ENCODE peak calls at places on chromosome 9, in four cellular contexts. Z is astrocyte, J is endodermal cell, V is brain microvascular endothelial cell. D is an unnamed sample.

GRCh38 chr9:72315510-72316287 is 49.3 kb downstream of the ZFAND5 start:
- DNase-seq in Z (peak; percentile 56), J (peak; percentile 82), V (no peak), D (peak; percentile 49)

GRCh38 chr9:78288214-78288892 is 8.6 kb upstream of the PSAT1 start:
- DNase-seq in Z (no peak), J (peak; percentile 41), V (no peak), D (no peak)

GRCh38 chr9:75909776-75910175 is 19.3 kb downstream of the PCSK5 start:
- DNase-seq in Z (peak; percentile 4), J (no peak), V (no peak), D (no peak)

GRCh38 chr9:4228606-4229005 is 71.3 kb downstream of the GLIS3 start:
- DNase-seq in Z (no peak), J (no peak), V (peak; percentile 60), D (no peak)

GRCh38 chr9:76996700-76997099 is 22.8 kb upstream of the FOXB2 start:
- DNase-seq in Z (no peak), J (peak; percentile 90), V (peak; percentile 28), D (no peak)

GRCh38 chr9:97373311-97373710 is 38.6 kb upstream of the TDRD7 start:
- DNase-seq in Z (no peak), J (no peak), V (no peak), D (no peak)

GRCh38 chr9:137461663-137462395 is 2.7 kb upstream of the NSMF start:
- DNase-seq in Z (no peak), J (peak; percentile 97), V (no peak), D (no peak)

GRCh38 chr9:23686257-23686656 is 139.8 kb downstream of the ELAVL2 start:
- DNase-seq in Z (peak; percentile 87), J (peak; percentile 54), V (no peak), D (no peak)

GRCh38 chr9:110187126-110187525 is 20.8 kb downstream of the C9orf152 start:
- DNase-seq in Z (no peak), J (no peak), V (no peak), D (no peak)

GRCh38 chr9:131954299-131954698 is 125.4 kb downstream of the MED27 start:
- DNase-seq in Z (no peak), J (peak; percentile 69), V (no peak), D (no peak)

GRCh38 chr9:98538626-98539031 is 170.1 kb downstream of the GABBR2 start:
- DNase-seq in Z (peak; percentile 65), J (no peak), V (no peak), D (no peak)

GRCh38 chr9:137128158-137129088 is 10.5 kb upstream of the GRIN1 start:
- DNase-seq in Z (no peak), J (peak; percentile 30), V (no peak), D (no peak)

GRCh38 chr9:77014597-77015263 is 4.7 kb upstream of the FOXB2 start:
- DNase-seq in Z (no peak), J (peak; percentile 81), V (no peak), D (no peak)

GRCh38 chr9:90021216-90021906 is 416.5 kb downstream of the GADD45G start:
- DNase-seq in Z (no peak), J (no peak), V (no peak), D (no peak)

GRCh38 chr9:4147476-4148214 is 152.2 kb downstream of the GLIS3 start:
- DNase-seq in Z (no peak), J (peak; percentile 57), V (no peak), D (no peak)

GRCh38 chr9:121637441-121638222 is 13.8 kb upstream of the DAB2IP start:
- DNase-seq in Z (no peak), J (no peak), V (no peak), D (no peak)

GRCh38 chr9:133937120-133937519 is 55.0 kb downstream of the VAV2 start:
- DNase-seq in Z (peak; percentile 45), J (no peak), V (no peak), D (no peak)

GRCh38 chr9:106400170-106400569 is 462.8 kb upstream of the ZNF462 start:
- DNase-seq in Z (no peak), J (no peak), V (no peak), D (no peak)

GRCh38 chr9:129887210-129888084 is 52.2 kb downstream of the USP20 start:
- DNase-seq in Z (peak; percentile 74), J (peak; percentile 53), V (peak; percentile 73), D (no peak)

GRCh38 chr9:131738838-131739191 is 1.1 kb downstream of the RAPGEF1 start:
- DNase-seq in Z (no peak), J (no peak), V (no peak), D (no peak)

GRCh38 chr9:37984672-37985611 is 81.0 kb upstream of the SLC25A51 start:
- DNase-seq in Z (peak; percentile 82), J (no peak), V (peak; percentile 77), D (peak; percentile 27)

GRCh38 chr9:74496819-74497749 is at the start of gene RORB:
- DNase-seq in Z (peak; percentile 72), J (peak; percentile 93), V (no peak), D (no peak)

GRCh38 chr9:6479959-6480358 is 67.0 kb downstream of the UHRF2 start:
- DNase-seq in Z (no peak), J (no peak), V (no peak), D (no peak)

GRCh38 chr9:99076483-99077171 is 28.3 kb upstream of the TGFBR1 start:
- DNase-seq in Z (no peak), J (no peak), V (no peak), D (no peak)

GRCh38 chr9:98128316-98128715 is 9.3 kb upstream of the TRIM14 start:
- DNase-seq in Z (no peak), J (no peak), V (no peak), D (no peak)

GRCh38 chr9:84667571-84668203 is 1.8 kb upstream of the NTRK2 start:
- DNase-seq in Z (peak; percentile 37), J (peak; percentile 65), V (peak; percentile 57), D (no peak)

GRCh38 chr9:38118862-38119435 is 49.9 kb upstream of the SHB start:
- DNase-seq in Z (no peak), J (no peak), V (no peak), D (no peak)

GRCh38 chr9:20599195-20599594 is 23.1 kb downstream of the MLLT3 start:
- DNase-seq in Z (peak; percentile 32), J (no peak), V (no peak), D (peak; percentile 44)

GRCh38 chr9:110996436-110997224 is 41.6 kb downstream of the LPAR1 start:
- DNase-seq in Z (peak; percentile 72), J (no peak), V (no peak), D (no peak)

GRCh38 chr9:135985889-135986288 is 24.7 kb upstream of the UBAC1 start:
- DNase-seq in Z (no peak), J (no peak), V (no peak), D (no peak)
- H3K27me3 ChIP-seq in Z (peaks cover 12% of the 10 kb centered on the region), J (no peaks in the 10 kb centered on the region), V (peaks cover 4% of the 10 kb centered on the region), D (peaks cover 10% of the 10 kb centered on the region)

DNA sequence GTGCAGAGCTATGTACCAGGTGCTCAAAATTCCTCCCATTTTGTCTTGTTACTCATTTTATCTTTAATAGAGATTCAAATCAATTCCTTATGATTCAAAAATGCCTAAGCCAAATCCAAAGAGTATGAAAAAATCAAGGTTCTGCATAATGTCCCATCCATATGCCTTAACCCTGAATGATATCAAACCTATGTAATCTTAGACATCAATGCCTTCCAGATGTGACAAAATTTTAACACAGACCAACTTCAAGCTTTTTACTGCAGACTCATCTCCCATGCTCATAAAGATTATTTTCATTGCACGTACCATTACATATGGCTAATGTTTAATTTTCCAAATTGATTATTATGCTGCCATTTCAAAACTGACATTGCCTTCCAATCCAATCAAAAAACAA is 122.4 kb downstream of the NFIB start:
- DNase-seq in Z (no peak), J (no peak), V (no peak), D (no peak)
- TF ChIP-seq CTCF in Z (no peak), J (no peak), V (no peak), D (no peak)

DNA sequence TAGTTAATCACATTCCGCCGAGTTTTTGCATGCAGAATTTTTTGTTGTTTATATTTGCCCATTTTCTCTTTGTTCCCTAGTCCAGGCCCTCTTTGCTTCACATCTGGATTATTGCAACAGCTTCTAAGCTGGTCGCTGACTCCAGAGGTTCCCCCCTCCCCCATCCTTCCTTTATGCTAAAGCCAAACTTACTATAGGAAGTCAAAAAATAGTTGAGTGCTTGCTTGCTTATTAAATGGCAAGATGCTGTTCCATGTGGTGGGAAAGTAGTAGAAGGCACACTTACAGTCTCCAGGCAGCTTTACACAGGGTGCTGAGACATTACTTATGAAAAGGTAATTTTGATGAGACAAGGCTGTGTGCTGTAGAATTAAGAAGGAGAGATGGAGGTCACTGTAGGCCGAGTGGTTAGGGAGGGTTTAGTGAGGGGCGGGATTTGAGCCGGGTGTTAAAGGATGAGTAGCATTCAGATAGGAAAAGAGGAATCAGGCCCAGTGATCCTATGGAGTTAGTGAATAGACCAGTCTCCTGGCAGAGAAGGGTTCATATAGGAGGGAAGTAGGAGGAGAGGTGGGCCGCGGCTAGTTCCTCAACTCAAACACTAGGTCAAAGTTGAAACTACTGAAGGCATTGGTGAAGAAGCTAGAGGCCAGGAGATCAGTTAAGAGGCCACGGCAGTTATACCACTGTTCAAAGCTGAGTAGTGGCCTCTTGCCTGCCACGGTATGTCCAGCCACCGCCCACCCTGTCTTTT is 1.4 kb downstream of the ZBTB34 start:
- DNase-seq in Z (no peak), J (peak; percentile 59), V (no peak), D (no peak)
- H3K4me3 ChIP-seq in Z (peak overlapping the region; percentile 69), J (peak overlapping the region; percentile 93), V (peak overlapping the region; percentile 77), D (peak overlapping the region; percentile 89)

GRCh38 chr9:126723807-126724172 is 81.0 kb upstream of the ZBTB43 start:
- DNase-seq in Z (no peak), J (peak; percentile 75), V (peak; percentile 22), D (no peak)
- H3K27me3 ChIP-seq in Z (peaks cover 19% of the 10 kb centered on the region), J (peaks cover 36% of the 10 kb centered on the region), V (no peaks in the 10 kb centered on the region), D (peaks cover 8% of the 10 kb centered on the region)

GRCh38 chr9:3008091-3008490 is 164.2 kb upstream of the PUM3 start:
- DNase-seq in Z (no peak), J (no peak), V (no peak), D (no peak)
- TF ChIP-seq CTCF in Z (no peak), J (peak; percentile 59), V (no peak), D (no peak)

GRCh38 chr9:94699715-94700114 is 26.8 kb upstream of the AOPEP start:
- DNase-seq in Z (no peak), J (peak; percentile 3), V (no peak), D (no peak)

GRCh38 chr9:94696545-94696944 is 30.0 kb upstream of the AOPEP start:
- DNase-seq in Z (no peak), J (peak; percentile 61), V (no peak), D (no peak)

GRCh38 chr9:94697972-94698581 is 28.4 kb upstream of the AOPEP start:
- DNase-seq in Z (peak; percentile 63), J (peak; percentile 78), V (peak; percentile 11), D (no peak)

GRCh38 chr9:94703488-94704140 is 22.9 kb upstream of the AOPEP start:
- DNase-seq in Z (no peak), J (no peak), V (no peak), D (no peak)

GRCh38 chr9:94700445-94700844 is 26.1 kb upstream of the AOPEP start:
- DNase-seq in Z (no peak), J (no peak), V (no peak), D (no peak)
- H3K4me3 ChIP-seq in Z (no peak overlapping the region), J (no peak overlapping the region), V (no peak overlapping the region), D (no peak overlapping the region)

GRCh38 chr9:103485138-103485537 is 490.0 kb downstream of the CYLC2 start:
- DNase-seq in Z (no peak), J (no peak), V (no peak), D (no peak)
- H3K27me3 ChIP-seq in Z (no peaks in the 10 kb centered on the region), J (no peaks in the 10 kb centered on the region), V (no peaks in the 10 kb centered on the region), D (no peaks in the 10 kb centered on the region)

GRCh38 chr9:117169089-117169488 is 245.8 kb downstream of the ASTN2 start:
- DNase-seq in Z (no peak), J (no peak), V (no peak), D (no peak)

GRCh38 chr9:117170567-117170966 is 244.3 kb downstream of the ASTN2 start:
- DNase-seq in Z (no peak), J (no peak), V (no peak), D (no peak)
- TF ChIP-seq CTCF in Z (no peak), J (no peak), V (no peak), D (no peak)